ENCODE peak calls at places on chromosomes 11 and 22, in seven cellular contexts. One of them, this sample, is unnamed.

GRCh38 chr22:27720860-27721259 is 80.7 kb downstream of the MN1 start:
- DNase-seq in HCT116: no peak
- DNase-seq in SK-N-SH: peak; percentile 57
- DNase-seq in T47D: no peak
- DNase-seq in HepG2: no peak
- DNase-seq in H1: no peak
- DNase-seq in GM12878: no peak
- DNase-seq in this sample: no peak

GRCh38 chr11:130340671-130341319 is 26.1 kb upstream of the ZBTB44 start:
- DNase-seq in HCT116: no peak
- DNase-seq in SK-N-SH: no peak
- DNase-seq in T47D: no peak
- DNase-seq in HepG2: no peak
- DNase-seq in H1: no peak
- DNase-seq in GM12878: no peak
- DNase-seq in this sample: no peak

GRCh38 chr11:134258577-134258976 is 5.2 kb downstream of the ACAD8 start:
- DNase-seq in HCT116: no peak
- DNase-seq in SK-N-SH: no peak
- DNase-seq in T47D: peak; percentile 41
- DNase-seq in HepG2: no peak
- DNase-seq in H1: no peak
- DNase-seq in GM12878: no peak
- DNase-seq in this sample: no peak

GRCh38 chr11:117828641-117829368 is 4.3 kb upstream of the FXYD2 start:
- DNase-seq in HCT116: no peak
- DNase-seq in SK-N-SH: no peak
- DNase-seq in T47D: no peak
- DNase-seq in HepG2: no peak
- DNase-seq in H1: no peak
- DNase-seq in GM12878: no peak
- DNase-seq in this sample: peak; percentile 36

GRCh38 chr11:34278708-34279297 is 79.0 kb downstream of the ABTB2 start:
- DNase-seq in HCT116: no peak
- DNase-seq in SK-N-SH: peak; percentile 32
- DNase-seq in T47D: no peak
- DNase-seq in HepG2: no peak
- DNase-seq in H1: no peak
- DNase-seq in GM12878: peak; percentile 32
- DNase-seq in this sample: no peak

GRCh38 chr22:30610299-30610698 is 3.3 kb downstream of the TCN2 start:
- DNase-seq in HCT116: no peak
- DNase-seq in SK-N-SH: no peak
- DNase-seq in T47D: no peak
- DNase-seq in HepG2: no peak
- DNase-seq in H1: no peak
- DNase-seq in GM12878: no peak
- DNase-seq in this sample: no peak

GRCh38 chr22:37176464-37177061 is 11.5 kb downstream of the C1QTNF6 start:
- DNase-seq in HCT116: no peak
- DNase-seq in SK-N-SH: peak; percentile 79
- DNase-seq in T47D: no peak
- DNase-seq in HepG2: no peak
- DNase-seq in H1: no peak
- DNase-seq in GM12878: no peak
- DNase-seq in this sample: peak; percentile 25

GRCh38 chr22:41813726-41814410 is 13.4 kb downstream of the CCDC134 start:
- DNase-seq in HCT116: no peak
- DNase-seq in SK-N-SH: no peak
- DNase-seq in T47D: no peak
- DNase-seq in HepG2: no peak
- DNase-seq in H1: no peak
- DNase-seq in GM12878: no peak
- DNase-seq in this sample: no peak

GRCh38 chr11:46930089-46930488 is 6.5 kb upstream of the CSTPP1 start:
- DNase-seq in HCT116: no peak
- DNase-seq in SK-N-SH: no peak
- DNase-seq in T47D: peak; percentile 24
- DNase-seq in HepG2: peak; percentile 34
- DNase-seq in H1: no peak
- DNase-seq in GM12878: no peak
- DNase-seq in this sample: no peak

GRCh38 chr11:35174666-35175065 is 35.7 kb downstream of the CD44 start:
- DNase-seq in HCT116: no peak
- DNase-seq in SK-N-SH: no peak
- DNase-seq in T47D: no peak
- DNase-seq in HepG2: no peak
- DNase-seq in H1: no peak
- DNase-seq in GM12878: no peak
- DNase-seq in this sample: no peak

GRCh38 chr22:32880906-32881596 is 79.5 kb downstream of the TIMP3 start:
- DNase-seq in HCT116: no peak
- DNase-seq in SK-N-SH: peak; percentile 89
- DNase-seq in T47D: no peak
- DNase-seq in HepG2: no peak
- DNase-seq in H1: no peak
- DNase-seq in GM12878: no peak
- DNase-seq in this sample: peak; percentile 87

GRCh38 chr11:15967966-15968365 is 388.4 kb downstream of the SOX6 start:
- DNase-seq in HCT116: no peak
- DNase-seq in SK-N-SH: no peak
- DNase-seq in T47D: no peak
- DNase-seq in HepG2: no peak
- DNase-seq in H1: no peak
- DNase-seq in GM12878: no peak
- DNase-seq in this sample: no peak

GRCh38 chr11:95014184-95014821 is 10.8 kb upstream of the KDM4E start:
- DNase-seq in HCT116: no peak
- DNase-seq in SK-N-SH: no peak
- DNase-seq in T47D: no peak
- DNase-seq in HepG2: no peak
- DNase-seq in H1: no peak
- DNase-seq in GM12878: no peak
- DNase-seq in this sample: no peak

GRCh38 chr22:23243006-23243573 is 62.8 kb downstream of the BCR start:
- DNase-seq in HCT116: no peak
- DNase-seq in SK-N-SH: no peak
- DNase-seq in T47D: no peak
- DNase-seq in HepG2: no peak
- DNase-seq in H1: peak; percentile 68
- DNase-seq in GM12878: peak; percentile 41
- DNase-seq in this sample: peak; percentile 64

GRCh38 chr11:111707039-111707690 is 59.0 kb downstream of the PPP2R1B start:
- DNase-seq in HCT116: no peak
- DNase-seq in SK-N-SH: no peak
- DNase-seq in T47D: peak; percentile 16
- DNase-seq in HepG2: peak; percentile 24
- DNase-seq in H1: no peak
- DNase-seq in GM12878: no peak
- DNase-seq in this sample: no peak

GRCh38 chr11:31940396-31941037 is 129.4 kb upstream of the PAX6 start:
- DNase-seq in HCT116: no peak
- DNase-seq in SK-N-SH: no peak
- DNase-seq in T47D: no peak
- DNase-seq in HepG2: no peak
- DNase-seq in H1: no peak
- DNase-seq in GM12878: no peak
- DNase-seq in this sample: no peak

GRCh38 chr11:123700774-123701173 is 40.7 kb downstream of the ZNF202 start:
- DNase-seq in HCT116: no peak
- DNase-seq in SK-N-SH: no peak
- DNase-seq in T47D: peak; percentile 29
- DNase-seq in HepG2: no peak
- DNase-seq in H1: no peak
- DNase-seq in GM12878: no peak
- DNase-seq in this sample: no peak

GRCh38 chr11:123694551-123694950 is 40.1 kb upstream of the SCN3B start:
- DNase-seq in HCT116: no peak
- DNase-seq in SK-N-SH: no peak
- DNase-seq in T47D: no peak
- DNase-seq in HepG2: no peak
- DNase-seq in H1: no peak
- DNase-seq in GM12878: no peak
- DNase-seq in this sample: no peak

GRCh38 chr11:123690490-123690889 is 36.1 kb upstream of the SCN3B start:
- DNase-seq in HCT116: no peak
- DNase-seq in SK-N-SH: no peak
- DNase-seq in T47D: no peak
- DNase-seq in HepG2: no peak
- DNase-seq in H1: no peak
- DNase-seq in GM12878: no peak
- DNase-seq in this sample: no peak

GRCh38 chr11:123702137-123702536 is 39.3 kb downstream of the ZNF202 start:
- DNase-seq in HCT116: no peak
- DNase-seq in SK-N-SH: no peak
- DNase-seq in T47D: no peak
- DNase-seq in HepG2: no peak
- DNase-seq in H1: no peak
- DNase-seq in GM12878: peak; percentile 9
- DNase-seq in this sample: no peak

GRCh38 chr11:123696183-123696582 is 41.8 kb upstream of the SCN3B start:
- DNase-seq in HCT116: no peak
- DNase-seq in SK-N-SH: no peak
- DNase-seq in T47D: peak; percentile 21
- DNase-seq in HepG2: no peak
- DNase-seq in H1: no peak
- DNase-seq in GM12878: no peak
- DNase-seq in this sample: no peak
- TF ChIP-seq JUND in HCT116: no peak
- TF ChIP-seq JUND in SK-N-SH: no peak
- TF ChIP-seq JUND in T47D: no peak
- TF ChIP-seq JUND in HepG2: no peak
- TF ChIP-seq JUND in H1: peak; percentile 41
- TF ChIP-seq JUND in GM12878: no peak
- TF ChIP-seq JUND in this sample: no peak

DNA sequence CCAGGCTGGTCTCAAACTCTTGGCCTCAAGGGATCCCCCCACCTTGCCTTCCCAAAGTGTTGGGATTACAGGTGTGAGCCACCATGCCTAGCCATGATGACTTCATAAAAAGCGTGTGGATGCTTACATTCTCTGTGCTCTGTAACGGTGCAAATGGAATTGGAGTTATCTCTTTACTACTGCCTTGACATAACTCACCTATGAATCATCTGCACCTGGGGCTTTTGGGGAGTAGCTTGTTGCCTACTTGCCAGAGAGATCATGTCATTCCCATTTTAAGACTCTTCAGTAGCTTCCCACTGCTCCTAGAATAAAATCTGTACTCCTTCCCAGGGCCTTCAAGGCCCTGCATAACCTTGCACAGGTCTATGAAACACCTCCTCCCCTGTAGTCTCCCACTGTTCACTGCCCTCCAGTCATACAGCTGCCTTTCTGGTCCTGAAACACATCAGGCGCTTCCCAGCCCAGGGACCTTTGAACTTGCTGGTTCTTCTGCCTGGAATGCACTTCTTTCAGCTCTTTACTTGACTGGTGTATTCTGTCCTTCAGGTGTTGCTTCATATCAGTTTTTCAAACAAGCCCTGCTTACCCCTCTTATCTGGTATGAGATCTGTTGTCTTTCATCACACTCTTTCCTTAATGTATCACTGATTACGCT is 19.6 kb upstream of the MOGAT2 start:
- DNase-seq in HCT116: no peak
- DNase-seq in SK-N-SH: no peak
- DNase-seq in T47D: no peak
- DNase-seq in HepG2: no peak
- DNase-seq in H1: no peak
- DNase-seq in GM12878: no peak
- DNase-seq in this sample: no peak
- TF ChIP-seq JUND in HCT116: no peak
- TF ChIP-seq JUND in SK-N-SH: no peak
- TF ChIP-seq JUND in T47D: no peak
- TF ChIP-seq JUND in HepG2: no peak
- TF ChIP-seq JUND in H1: no peak
- TF ChIP-seq JUND in GM12878: no peak
- TF ChIP-seq JUND in this sample: no peak

GRCh38 chr11:124481365-124482323 is 36.1 kb upstream of the OR8B8 start:
- DNase-seq in HCT116: no peak
- DNase-seq in SK-N-SH: peak; percentile 4
- DNase-seq in T47D: peak; percentile 77
- DNase-seq in HepG2: peak; percentile 9
- DNase-seq in H1: no peak
- DNase-seq in GM12878: no peak
- DNase-seq in this sample: peak; percentile 81
- TF ChIP-seq JUND in HCT116: no peak
- TF ChIP-seq JUND in SK-N-SH: no peak
- TF ChIP-seq JUND in T47D: no peak
- TF ChIP-seq JUND in HepG2: no peak
- TF ChIP-seq JUND in H1: no peak
- TF ChIP-seq JUND in GM12878: no peak
- TF ChIP-seq JUND in this sample: no peak

DNA sequence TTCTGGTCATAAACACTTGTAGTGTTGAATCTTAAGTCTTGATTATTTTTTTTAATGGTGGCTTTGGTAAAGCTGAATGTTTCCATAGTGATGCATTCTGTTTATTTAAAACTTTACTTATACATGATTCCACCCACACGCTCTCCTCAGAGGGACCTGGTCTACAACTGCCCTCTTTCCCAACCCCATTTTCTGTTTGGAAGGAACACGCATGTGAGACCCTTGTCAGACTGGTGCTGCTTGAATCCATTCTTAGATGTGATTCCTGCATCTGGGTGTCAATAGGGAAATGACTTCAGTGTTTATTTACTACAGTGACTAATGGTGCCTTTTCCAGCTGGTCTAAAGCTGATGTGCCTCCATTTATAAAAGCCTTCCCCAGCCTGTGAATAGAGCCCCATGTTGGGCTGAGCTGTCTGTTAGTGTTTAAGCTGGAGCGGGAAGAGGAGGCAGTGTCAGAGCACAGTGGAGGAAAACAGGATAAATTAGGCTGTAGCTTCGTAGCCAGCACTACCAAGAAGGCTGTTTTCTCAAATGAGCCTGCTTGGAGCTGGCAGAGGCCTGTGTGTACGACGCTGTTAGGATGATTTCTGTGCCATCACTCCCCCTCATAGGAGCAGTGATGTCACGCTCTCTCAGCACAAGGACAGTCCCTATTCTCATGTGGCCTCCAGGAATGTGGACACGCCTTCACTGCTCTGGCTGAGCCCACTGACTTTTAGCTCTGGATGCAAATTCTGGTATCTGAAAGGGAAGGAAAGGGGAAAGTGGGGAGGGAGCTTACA is 18.9 kb upstream of the C11orf96 start:
- DNase-seq in HCT116: no peak
- DNase-seq in SK-N-SH: peak; percentile 56
- DNase-seq in T47D: no peak
- DNase-seq in HepG2: no peak
- DNase-seq in H1: no peak
- DNase-seq in GM12878: no peak
- DNase-seq in this sample: no peak
- TF ChIP-seq JUND in HCT116: no peak
- TF ChIP-seq JUND in SK-N-SH: no peak
- TF ChIP-seq JUND in T47D: no peak
- TF ChIP-seq JUND in HepG2: no peak
- TF ChIP-seq JUND in H1: no peak
- TF ChIP-seq JUND in GM12878: no peak
- TF ChIP-seq JUND in this sample: no peak

GRCh38 chr11:2525166-2525861 is 80.5 kb downstream of the KCNQ1 start:
- DNase-seq in HCT116: no peak
- DNase-seq in SK-N-SH: no peak
- DNase-seq in T47D: no peak
- DNase-seq in HepG2: no peak
- DNase-seq in H1: no peak
- DNase-seq in GM12878: no peak
- DNase-seq in this sample: no peak
- TF ChIP-seq JUND in HCT116: no peak
- TF ChIP-seq JUND in SK-N-SH: no peak
- TF ChIP-seq JUND in T47D: no peak
- TF ChIP-seq JUND in HepG2: no peak
- TF ChIP-seq JUND in H1: no peak
- TF ChIP-seq JUND in GM12878: no peak
- TF ChIP-seq JUND in this sample: no peak